ENCODE peak calls at places on chromosomes 4 and X, in six cellular contexts. Z is endothelial cell of umbilical vein, Q is neuronal stem cell, B is K562, F is left ventricle myocardium inferior, D is mesendoderm. C is an unnamed sample.
A peak's percentile ranks its signal among the peaks of the same experiment; 100 is the strongest.

GRCh38 chrX:111353810-111354209 is 58.2 kb downstream of the DCX start:
- DNase-seq in B (no peak), Q (no peak), Z (no peak), F (no peak), D (no peak), C (no peak)

GRCh38 chr4:168449740-168450442 is 30.4 kb downstream of the DDX60L start:
- DNase-seq in Q (no peak), Z (peak; percentile 24), D (no peak), F (no peak), B (peak; percentile 50), C (peak; percentile 9)

GRCh38 chrX:36909584-36909983 is 98.6 kb upstream of the FAM47C start:
- DNase-seq in F (no peak), D (no peak), Q (no peak), B (no peak), Z (no peak), C (no peak)

GRCh38 chr4:152957437-152958185 is 21.5 kb downstream of the FHDC1 start:
- DNase-seq in B (peak; percentile 14), Z (peak; percentile 69), Q (no peak), F (peak; percentile 63), D (peak; percentile 96), C (no peak)

GRCh38 chrX:150476183-150476699 is 92.2 kb upstream of the MTM1 start:
- DNase-seq in F (no peak), Z (no peak), Q (no peak), B (no peak), D (no peak), C (no peak)

GRCh38 chr4:185550933-185551332 is 15.6 kb upstream of the PDLIM3 start:
- DNase-seq in D (no peak), F (no peak), B (no peak), Q (no peak), Z (no peak), C (no peak)

GRCh38 chrX:69066021-69066757 is 99.1 kb downstream of the PJA1 start:
- DNase-seq in Q (no peak), D (no peak), F (no peak), Z (no peak), B (no peak), C (no peak)

GRCh38 chrX:110402091-110402854 is 43.6 kb downstream of the RTL9 start:
- DNase-seq in Z (no peak), B (peak; percentile 59), D (peak; percentile 88), Q (no peak), F (peak; percentile 34), C (peak; percentile 35)

GRCh38 chr4:153507679-153508073 is 41.5 kb downstream of the TMEM131L start:
- DNase-seq in Q (no peak), F (no peak), D (no peak), Z (no peak), B (no peak), C (no peak)

GRCh38 chr4:8763966-8764901 is 107.4 kb downstream of the HMX1 start:
- DNase-seq in Z (no peak), Q (no peak), B (no peak), D (no peak), F (peak; percentile 2), C (peak; percentile 4)

GRCh38 chr4:123676550-123677229 is 280.1 kb downstream of the SPRY1 start:
- DNase-seq in Q (no peak), B (no peak), F (no peak), Z (no peak), D (peak; percentile 20), C (no peak)

GRCh38 chr4:141643557-141643956 is 7.2 kb downstream of the IL15 start:
- DNase-seq in B (no peak), Q (no peak), Z (peak; percentile 39), D (no peak), F (no peak), C (no peak)

GRCh38 chr4:7157140-7157488 is 35.2 kb upstream of the SORCS2 start:
- DNase-seq in B (no peak), D (no peak), Q (no peak), F (no peak), Z (no peak), C (no peak)

GRCh38 chr4:113469023-113469390 is 292.5 kb downstream of the CAMK2D start:
- DNase-seq in Z (peak; percentile 83), Q (no peak), F (no peak), D (peak; percentile 24), B (no peak), C (no peak)

GRCh38 chr4:168183717-168184571 is 91.6 kb downstream of the ANXA10 start:
- DNase-seq in Z (peak; percentile 65), D (peak; percentile 25), B (peak; percentile 36), Q (peak; percentile 17), F (no peak), C (no peak)

GRCh38 chr4:103374773-103375172 is 176.6 kb upstream of the CENPE start:
- DNase-seq in F (no peak), D (peak; percentile 53), Q (no peak), B (no peak), Z (no peak), C (no peak)

GRCh38 chr4:90007494-90008167 is 113.0 kb downstream of the MMRN1 start:
- DNase-seq in Z (no peak), B (no peak), F (no peak), D (peak; percentile 54), Q (no peak), C (no peak)

GRCh38 chr4:41696768-41697167 is 51.8 kb downstream of the PHOX2B start:
- DNase-seq in D (no peak), Z (no peak), B (no peak), F (no peak), Q (no peak), C (no peak)

GRCh38 chrX:16946971-16947562 is 609 bp downstream of the REPS2 start:
- DNase-seq in Q (no peak), B (no peak), D (no peak), F (peak; percentile 17), Z (no peak), C (no peak)

GRCh38 chrX:115318139-115318538 is 28.6 kb downstream of the LUZP4 start:
- DNase-seq in B (no peak), F (no peak), D (no peak), Q (no peak), Z (no peak), C (no peak)

GRCh38 chrX:56728752-56729151 is 291 bp upstream of the NBDY start:
- DNase-seq in B (peak; percentile 3), D (no peak), F (no peak), Q (no peak), Z (peak; percentile 50), C (peak; percentile 35)

GRCh38 chr4:144714166-144714565 is 68.2 kb downstream of the HHIP start:
- DNase-seq in Z (no peak), B (no peak), Q (no peak), F (no peak), D (no peak), C (no peak)

GRCh38 chr4:144715230-144715629 is 69.3 kb downstream of the HHIP start:
- DNase-seq in F (no peak), Z (no peak), B (no peak), Q (no peak), D (no peak), C (no peak)

GRCh38 chr4:144720491-144720890 is 74.5 kb downstream of the HHIP start:
- DNase-seq in D (no peak), Z (no peak), B (no peak), F (no peak), Q (no peak), C (no peak)

GRCh38 chr4:144718958-144719512 is 73.1 kb downstream of the HHIP start:
- DNase-seq in B (no peak), Q (no peak), D (no peak), F (no peak), Z (no peak), C (no peak)

DNA sequence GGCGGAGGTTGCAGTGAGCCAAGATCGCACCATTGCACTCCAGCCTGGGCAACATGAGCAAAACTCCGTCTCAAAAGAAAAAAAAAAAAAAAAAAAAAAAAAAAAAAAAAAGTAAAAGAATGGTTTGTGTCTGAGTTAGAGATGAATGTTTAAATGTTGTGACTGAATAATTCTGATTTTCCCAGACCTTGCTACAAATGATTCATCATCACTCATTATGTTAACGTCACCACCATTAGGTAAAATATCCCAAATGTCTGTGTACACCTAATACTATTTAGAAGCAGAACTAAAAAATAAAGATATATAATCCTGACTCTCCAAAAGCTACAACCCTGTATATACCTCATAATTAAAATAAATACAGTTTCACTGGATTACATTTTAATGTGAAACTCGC is 70.8 kb downstream of the HHIP start:
- DNase-seq in F (no peak), D (no peak), Q (no peak), B (no peak), Z (no peak), C (no peak)
- H3K4me1 ChIP-seq in F (no peaks in the 10 kb centered on the region), D (no peaks in the 10 kb centered on the region), Q (no peaks in the 10 kb centered on the region), B (no peaks in the 10 kb centered on the region), Z (peaks cover 5% of the 10 kb centered on the region), C (no peaks in the 10 kb centered on the region)

GRCh38 chrX:1488745-1489144 is 36.0 kb upstream of the ASMTL start:
- DNase-seq in D (no peak), B (no peak), Z (no peak), F (no peak), Q (no peak), C (no peak)
- H3K4me1 ChIP-seq in D (no peaks in the 10 kb centered on the region), B (peaks cover 5% of the 10 kb centered on the region), Z (no peaks in the 10 kb centered on the region), F (peaks cover 26% of the 10 kb centered on the region), Q (no peaks in the 10 kb centered on the region), C (no peaks in the 10 kb centered on the region)

GRCh38 chrX:70478521-70478920 is 33.9 kb downstream of the DLG3 start:
- DNase-seq in B (no peak), Q (no peak), D (no peak), F (no peak), Z (no peak), C (no peak)

GRCh38 chrX:70479970-70480659 is 35.5 kb downstream of the DLG3 start:
- DNase-seq in Z (peak; percentile 8), B (no peak), D (peak; percentile 34), Q (no peak), F (no peak), C (no peak)

GRCh38 chrX:70480660-70481018 is 36.0 kb downstream of the DLG3 start:
- DNase-seq in Z (no peak), D (no peak), F (peak; percentile 35), Q (no peak), B (no peak), C (no peak)

GRCh38 chrX:70477734-70478075 is 33.1 kb downstream of the DLG3 start:
- DNase-seq in D (no peak), F (no peak), Q (no peak), Z (no peak), B (no peak), C (no peak)

DNA sequence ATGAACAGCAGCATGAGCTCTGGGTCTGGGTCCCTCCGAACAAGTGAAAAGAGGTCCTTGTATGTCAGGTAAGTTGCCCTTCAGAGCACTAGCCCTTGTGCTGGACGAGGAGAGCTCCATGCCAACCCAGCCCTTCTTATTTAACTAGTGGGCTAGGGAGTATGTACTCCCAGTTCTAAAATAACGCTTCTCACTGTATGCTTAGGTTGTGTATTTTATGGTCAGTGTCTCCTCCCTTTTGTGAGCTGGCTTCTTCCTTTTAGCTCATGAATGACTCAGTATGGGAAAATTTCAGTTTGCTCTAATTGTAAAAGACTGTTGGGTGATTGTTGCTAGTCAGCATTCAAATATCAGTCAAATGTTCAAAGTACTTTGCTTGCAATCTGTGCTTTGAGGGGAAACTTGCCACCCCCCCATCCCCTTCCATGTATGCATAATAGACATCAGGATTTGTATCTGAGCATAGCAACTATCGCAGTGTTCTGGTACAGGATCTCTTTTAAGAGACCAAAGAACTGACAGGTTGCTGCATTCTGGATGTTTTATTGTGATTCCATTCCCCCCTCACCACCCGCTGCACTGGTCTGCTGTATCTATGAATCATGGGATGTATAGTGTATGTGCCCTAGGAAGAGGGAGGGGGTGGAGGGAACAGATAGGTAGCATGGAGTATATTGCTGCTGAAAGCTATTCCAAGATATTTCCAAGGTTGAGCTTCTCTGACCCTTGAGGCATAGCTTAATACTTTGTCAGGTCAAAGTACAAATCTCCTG is 34.7 kb downstream of the DLG3 start:
- DNase-seq in F (no peak), Z (peak; percentile 39), D (no peak), Q (no peak), B (no peak), C (no peak)
- H3K4me1 ChIP-seq in F (peaks cover 46% of the 10 kb centered on the region), Z (peaks cover 40% of the 10 kb centered on the region), D (no peaks in the 10 kb centered on the region), Q (peaks cover 20% of the 10 kb centered on the region), B (no peaks in the 10 kb centered on the region), C (no peaks in the 10 kb centered on the region)

GRCh38 chr4:101282076-101282844 is 65.1 kb downstream of the PPP3CA start:
- DNase-seq in D (peak; percentile 47), Z (no peak), B (no peak), F (no peak), Q (no peak), C (no peak)
- H3K4me1 ChIP-seq in D (peaks cover 10% of the 10 kb centered on the region), Z (peaks cover 15% of the 10 kb centered on the region), B (no peaks in the 10 kb centered on the region), F (peaks cover 73% of the 10 kb centered on the region), Q (peaks cover 3% of the 10 kb centered on the region), C (peaks cover 11% of the 10 kb centered on the region)

C was measured in BE2C.